ENCODE peak calls at places on chromosome 1, in five cellular contexts. T, U, N, M and H are unnamed samples.

GRCh38 chr1:1040004-1040991 is 20.4 kb downstream of the AGRN start:
- DNase-seq in U (no peak), M (peak), T (peak), N (no peak), H (peak)

GRCh38 chr1:201311356-201312011 is 28.2 kb downstream of the PKP1 start:
- DNase-seq in U (no peak), N (peak), M (no peak), T (no peak), H (no peak)

GRCh38 chr1:87007323-87007722 is 92.9 kb downstream of the HS2ST1 start:
- DNase-seq in T (no peak), U (no peak), N (no peak), M (no peak), H (no peak)

GRCh38 chr1:177172331-177172730 is 1.6 kb downstream of the BRINP2 start:
- DNase-seq in N (no peak), U (no peak), M (peak), T (no peak), H (no peak)

GRCh38 chr1:33342041-33342723 is 21.3 kb upstream of the A3GALT2 start:
- DNase-seq in M (no peak), N (peak), U (peak), T (no peak), H (peak)

GRCh38 chr1:175118375-175118774 is 50.7 kb downstream of the TNN start:
- DNase-seq in T (no peak), U (no peak), N (no peak), M (no peak), H (no peak)

GRCh38 chr1:20588634-20589225 is at the start of gene CDA:
- DNase-seq in T (no peak), U (peak), M (no peak), N (no peak), H (no peak)

GRCh38 chr1:234921266-234922062 is 207.2 kb downstream of the TOMM20 start:
- DNase-seq in T (no peak), N (no peak), M (no peak), U (peak), H (no peak)

GRCh38 chr1:29546496-29546895 is 310.2 kb downstream of the PTPRU start:
- DNase-seq in M (no peak), T (no peak), N (no peak), U (no peak), H (no peak)

GRCh38 chr1:21665711-21666571 is 3.2 kb downstream of the RAP1GAP start:
- DNase-seq in T (no peak), M (no peak), U (no peak), N (no peak), H (no peak)

GRCh38 chr1:68230901-68231626 is 1.3 kb downstream of the WLS start:
- DNase-seq in T (no peak), N (no peak), M (peak), U (no peak), H (no peak)

GRCh38 chr1:114153051-114153620 is 533 bp downstream of the SYT6 start:
- DNase-seq in N (no peak), U (no peak), M (no peak), T (no peak), H (peak)

GRCh38 chr1:38991638-38992449 is 768 bp downstream of the AKIRIN1 start:
- DNase-seq in M (peak), N (no peak), U (no peak), T (peak), H (no peak)

GRCh38 chr1:198906739-198907422 is 268.0 kb downstream of the PTPRC start:
- DNase-seq in N (no peak), U (no peak), T (no peak), M (no peak), H (no peak)

GRCh38 chr1:205236526-205236925 is 8.8 kb downstream of the TMCC2 start:
- DNase-seq in U (no peak), N (no peak), T (peak), M (no peak), H (no peak)

GRCh38 chr1:30759718-30760281 is 2.2 kb upstream of the LAPTM5 start:
- DNase-seq in M (no peak), T (no peak), N (no peak), U (no peak), H (no peak)

GRCh38 chr1:55286851-55287602 is 71.9 kb upstream of the USP24 start:
- DNase-seq in M (no peak), U (no peak), T (no peak), N (no peak), H (no peak)

DNA sequence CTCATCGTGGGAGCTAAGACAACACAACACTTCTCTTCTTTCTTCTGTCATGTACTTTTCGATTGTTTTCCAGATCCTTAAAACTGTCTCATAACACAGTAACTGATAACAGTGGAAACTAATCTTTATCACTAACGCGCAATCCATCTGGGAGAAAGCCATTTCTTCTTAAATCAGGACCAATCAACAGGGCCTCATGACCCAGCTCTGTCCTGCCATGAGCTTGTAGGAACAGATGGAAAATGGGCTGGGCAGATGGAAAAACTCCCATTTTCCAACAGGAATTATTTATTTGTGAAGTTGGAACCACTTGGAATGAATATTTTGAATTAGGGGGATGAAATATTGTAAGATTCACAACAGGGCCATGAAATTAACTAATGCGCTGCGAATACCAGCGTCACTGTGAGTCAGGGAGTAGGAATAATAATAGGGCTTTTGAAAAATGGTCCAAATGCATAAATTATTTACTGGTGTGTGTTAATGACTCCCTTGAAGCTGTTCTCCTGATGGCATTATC is 53.0 kb upstream of the CYP2J2 start:
- DNase-seq in M (no peak), N (no peak), U (no peak), T (no peak), H (no peak)
- TF ChIP-seq GABPA in M (no peak), N (no peak), U (no peak), T (no peak), H (no peak)

DNA sequence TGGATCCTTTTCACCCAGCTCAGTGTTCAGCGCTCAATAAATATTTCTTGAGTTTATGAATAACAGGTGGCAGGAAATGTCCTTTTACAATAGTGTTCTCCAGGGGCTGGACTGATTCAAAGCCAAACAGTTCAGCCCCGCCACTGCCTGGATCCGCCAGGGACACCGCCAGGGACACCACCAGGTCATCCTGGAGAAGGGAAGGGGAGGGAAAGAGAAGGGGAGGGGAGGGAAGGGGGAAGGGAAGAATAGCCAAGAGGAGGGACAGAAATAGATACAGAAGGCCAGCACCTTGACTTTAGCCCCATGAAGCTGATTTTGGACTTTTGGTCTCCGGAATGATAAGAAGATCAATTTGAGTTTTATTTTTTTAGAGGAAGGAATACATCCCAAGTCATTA is 255.5 kb downstream of the GRIK3 start:
- DNase-seq in U (no peak), N (no peak), T (no peak), M (peak), H (no peak)
- TF ChIP-seq USF2 in U (no peak), N (no peak), T (no peak), M (no peak), H (no peak)

DNA sequence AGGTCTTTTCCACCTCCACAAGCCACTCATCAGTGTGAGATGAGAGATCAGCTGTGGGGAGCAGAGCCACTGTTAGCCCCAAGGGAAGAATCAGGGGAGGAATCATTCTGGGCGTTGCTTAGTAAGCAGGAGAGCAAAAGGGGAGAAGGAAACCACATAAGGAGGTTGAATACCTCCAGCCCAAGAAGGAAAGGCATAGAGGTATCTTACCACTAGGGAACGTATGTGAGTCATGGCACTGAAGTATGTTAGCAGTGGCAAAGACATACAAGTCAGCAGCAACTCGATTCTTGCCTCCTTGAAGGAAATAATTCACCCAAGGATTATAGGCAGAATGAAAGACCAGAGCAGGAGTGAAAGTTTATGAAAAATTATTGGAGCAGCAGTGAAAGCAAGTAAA is 31.6 kb upstream of the SLC5A9 start:
- DNase-seq in U (no peak), N (no peak), T (no peak), M (no peak), H (no peak)
- TF ChIP-seq GABPA in U (no peak), N (no peak), T (no peak), M (no peak), H (no peak)

GRCh38 chr1:5448486-5448885 is 543.7 kb downstream of the NPHP4 start:
- DNase-seq in U (no peak), T (no peak), M (no peak), N (no peak), H (no peak)
- TF ChIP-seq USF2 in U (no peak), T (no peak), M (no peak), N (no peak), H (no peak)

GRCh38 chr1:100440075-100440809 is 87.9 kb downstream of the CDC14A start:
- DNase-seq in N (no peak), T (peak), U (peak), M (peak), H (no peak)

GRCh38 chr1:100445565-100445964 is 92.4 kb upstream of the GPR88 start:
- DNase-seq in T (no peak), M (no peak), U (no peak), N (no peak), H (no peak)

GRCh38 chr1:100441651-100442050 is 89.3 kb downstream of the CDC14A start:
- DNase-seq in N (no peak), U (no peak), T (no peak), M (no peak), H (no peak)

GRCh38 chr1:100448371-100448770 is 89.6 kb upstream of the GPR88 start:
- DNase-seq in N (no peak), U (no peak), T (no peak), M (no peak), H (no peak)

GRCh38 chr1:100443739-100444571 is 91.6 kb downstream of the CDC14A start:
- DNase-seq in T (no peak), N (peak), M (no peak), U (no peak), H (no peak)
- TF ChIP-seq GABPA in T (peak), N (peak), M (no peak), U (no peak), H (no peak)

DNA sequence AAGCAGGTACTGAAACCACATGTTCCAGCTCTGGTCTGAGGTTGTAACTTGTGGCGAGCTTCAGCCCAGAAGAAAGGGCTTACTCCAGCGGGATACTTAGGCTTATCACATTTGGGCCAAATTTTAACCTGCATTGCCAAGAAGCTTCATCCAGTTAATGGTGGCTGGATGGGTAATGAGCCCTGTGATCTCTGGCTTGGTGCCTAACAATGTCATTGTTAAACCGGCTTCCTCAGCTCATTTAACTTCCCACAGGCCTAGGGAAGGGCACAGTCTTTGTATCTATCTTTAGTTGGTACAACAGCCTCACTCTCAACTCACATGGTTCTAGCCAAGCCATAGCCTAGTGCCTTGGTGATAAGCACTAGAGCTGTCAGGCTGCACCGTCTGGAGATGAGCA is 43.6 kb upstream of the CCDC190 start:
- DNase-seq in T (no peak), M (no peak), N (no peak), U (no peak), H (no peak)
- TF ChIP-seq USF2 in T (no peak), M (no peak), N (no peak), U (no peak), H (no peak)

GRCh38 chr1:36207339-36207738 is 16.9 kb upstream of the THRAP3 start:
- DNase-seq in U (no peak), N (no peak), T (no peak), M (no peak), H (no peak)

GRCh38 chr1:36203027-36203553 is 21.2 kb upstream of the THRAP3 start:
- DNase-seq in N (no peak), M (no peak), T (no peak), U (no peak), H (no peak)

GRCh38 chr1:36206323-36206858 is 17.9 kb upstream of the THRAP3 start:
- DNase-seq in N (no peak), U (no peak), T (no peak), M (no peak), H (no peak)

GRCh38 chr1:36203554-36204346 is 20.5 kb upstream of the THRAP3 start:
- DNase-seq in U (no peak), N (no peak), M (peak), T (no peak), H (no peak)

GRCh38 chr1:36204347-36204909 is 19.8 kb upstream of the THRAP3 start:
- DNase-seq in T (no peak), M (no peak), N (no peak), U (no peak), H (no peak)
- TF ChIP-seq GABPA in T (no peak), M (no peak), N (no peak), U (no peak), H (no peak)

GRCh38 chr1:36091141-36091540 is 2.4 kb downstream of the ADPRS start:
- DNase-seq in M (no peak), T (no peak), N (no peak), U (no peak), H (no peak)
- TF ChIP-seq USF2 in M (no peak), T (no peak), N (no peak), U (no peak), H (no peak)